ENCODE peak calls at places on chromosomes 16 and 17, in nine cellular contexts. One of them, this sample, is unnamed. For H3K4me1, the result is how much of the 10 kb centered on the place peaks cover.

GRCh38 chr17:44758414-44759095 is at the start of gene ADAM11:
- DNase-seq in stomach: no peak
- DNase-seq in upper lobe of left lung: no peak
- DNase-seq in suprapubic skin: no peak
- DNase-seq in SK-N-SH: peak
- DNase-seq in HepG2: no peak
- DNase-seq in GM23338: peak
- DNase-seq in HCT116: no peak
- DNase-seq in H1: peak
- DNase-seq in this sample: no peak

GRCh38 chr16:55283776-55284717 is 40.0 kb upstream of the IRX6 start:
- DNase-seq in stomach: no peak
- DNase-seq in upper lobe of left lung: no peak
- DNase-seq in suprapubic skin: no peak
- DNase-seq in SK-N-SH: peak
- DNase-seq in HepG2: no peak
- DNase-seq in GM23338: no peak
- DNase-seq in HCT116: no peak
- DNase-seq in H1: no peak
- DNase-seq in this sample: no peak

GRCh38 chr17:3535253-3535995 is 22.2 kb downstream of the TRPV3 start:
- DNase-seq in stomach: peak
- DNase-seq in upper lobe of left lung: no peak
- DNase-seq in suprapubic skin: peak
- DNase-seq in SK-N-SH: peak
- DNase-seq in HepG2: no peak
- DNase-seq in GM23338: peak
- DNase-seq in HCT116: peak
- DNase-seq in H1: peak
- DNase-seq in this sample: no peak

GRCh38 chr17:65656390-65657250 is 95.2 kb upstream of the AXIN2 start:
- DNase-seq in stomach: no peak
- DNase-seq in upper lobe of left lung: no peak
- DNase-seq in suprapubic skin: no peak
- DNase-seq in SK-N-SH: no peak
- DNase-seq in HepG2: peak
- DNase-seq in GM23338: no peak
- DNase-seq in HCT116: no peak
- DNase-seq in H1: no peak
- DNase-seq in this sample: no peak

GRCh38 chr17:70190959-70191805 is 21.9 kb downstream of the KCNJ2 start:
- DNase-seq in stomach: peak
- DNase-seq in upper lobe of left lung: no peak
- DNase-seq in suprapubic skin: no peak
- DNase-seq in SK-N-SH: no peak
- DNase-seq in HepG2: no peak
- DNase-seq in GM23338: peak
- DNase-seq in HCT116: no peak
- DNase-seq in H1: no peak
- DNase-seq in this sample: no peak

GRCh38 chr17:74431568-74432483 is at the start of gene GPRC5C:
- DNase-seq in stomach: peak
- DNase-seq in upper lobe of left lung: peak
- DNase-seq in suprapubic skin: peak
- DNase-seq in SK-N-SH: peak
- DNase-seq in HepG2: peak
- DNase-seq in GM23338: peak
- DNase-seq in HCT116: peak
- DNase-seq in H1: peak
- DNase-seq in this sample: peak

GRCh38 chr17:15907290-15907689 is 37.6 kb upstream of the ADORA2B start:
- DNase-seq in stomach: no peak
- DNase-seq in upper lobe of left lung: no peak
- DNase-seq in suprapubic skin: no peak
- DNase-seq in SK-N-SH: no peak
- DNase-seq in HepG2: no peak
- DNase-seq in GM23338: no peak
- DNase-seq in HCT116: no peak
- DNase-seq in H1: no peak
- DNase-seq in this sample: no peak

GRCh38 chr17:2361361-2361760 is 24.1 kb downstream of the SGSM2 start:
- DNase-seq in stomach: no peak
- DNase-seq in upper lobe of left lung: no peak
- DNase-seq in suprapubic skin: no peak
- DNase-seq in SK-N-SH: peak
- DNase-seq in HepG2: no peak
- DNase-seq in GM23338: no peak
- DNase-seq in HCT116: no peak
- DNase-seq in H1: no peak
- DNase-seq in this sample: no peak

GRCh38 chr16:84700518-84701277 is 898 bp downstream of the USP10 start:
- DNase-seq in stomach: no peak
- DNase-seq in upper lobe of left lung: peak
- DNase-seq in suprapubic skin: no peak
- DNase-seq in SK-N-SH: peak
- DNase-seq in HepG2: no peak
- DNase-seq in GM23338: peak
- DNase-seq in HCT116: no peak
- DNase-seq in H1: no peak
- DNase-seq in this sample: peak

GRCh38 chr17:66830451-66830850 is 4.5 kb upstream of the CACNG5 start:
- DNase-seq in stomach: no peak
- DNase-seq in upper lobe of left lung: no peak
- DNase-seq in suprapubic skin: peak
- DNase-seq in SK-N-SH: no peak
- DNase-seq in HepG2: no peak
- DNase-seq in GM23338: peak
- DNase-seq in HCT116: no peak
- DNase-seq in H1: no peak
- DNase-seq in this sample: peak

GRCh38 chr16:59114790-59115189 is 380.7 kb upstream of the GOT2 start:
- DNase-seq in stomach: no peak
- DNase-seq in upper lobe of left lung: no peak
- DNase-seq in suprapubic skin: no peak
- DNase-seq in SK-N-SH: no peak
- DNase-seq in HepG2: no peak
- DNase-seq in GM23338: no peak
- DNase-seq in HCT116: no peak
- DNase-seq in H1: no peak
- DNase-seq in this sample: no peak

GRCh38 chr16:49281481-49281842 is at the start of gene CBLN1:
- DNase-seq in stomach: no peak
- DNase-seq in upper lobe of left lung: no peak
- DNase-seq in suprapubic skin: no peak
- DNase-seq in SK-N-SH: no peak
- DNase-seq in HepG2: no peak
- DNase-seq in GM23338: no peak
- DNase-seq in HCT116: no peak
- DNase-seq in H1: no peak
- DNase-seq in this sample: no peak

GRCh38 chr16:4811242-4811641 is 8.8 kb upstream of the ROGDI start:
- DNase-seq in stomach: no peak
- DNase-seq in upper lobe of left lung: no peak
- DNase-seq in suprapubic skin: no peak
- DNase-seq in SK-N-SH: no peak
- DNase-seq in HepG2: no peak
- DNase-seq in GM23338: no peak
- DNase-seq in HCT116: no peak
- DNase-seq in H1: no peak
- DNase-seq in this sample: no peak

DNA sequence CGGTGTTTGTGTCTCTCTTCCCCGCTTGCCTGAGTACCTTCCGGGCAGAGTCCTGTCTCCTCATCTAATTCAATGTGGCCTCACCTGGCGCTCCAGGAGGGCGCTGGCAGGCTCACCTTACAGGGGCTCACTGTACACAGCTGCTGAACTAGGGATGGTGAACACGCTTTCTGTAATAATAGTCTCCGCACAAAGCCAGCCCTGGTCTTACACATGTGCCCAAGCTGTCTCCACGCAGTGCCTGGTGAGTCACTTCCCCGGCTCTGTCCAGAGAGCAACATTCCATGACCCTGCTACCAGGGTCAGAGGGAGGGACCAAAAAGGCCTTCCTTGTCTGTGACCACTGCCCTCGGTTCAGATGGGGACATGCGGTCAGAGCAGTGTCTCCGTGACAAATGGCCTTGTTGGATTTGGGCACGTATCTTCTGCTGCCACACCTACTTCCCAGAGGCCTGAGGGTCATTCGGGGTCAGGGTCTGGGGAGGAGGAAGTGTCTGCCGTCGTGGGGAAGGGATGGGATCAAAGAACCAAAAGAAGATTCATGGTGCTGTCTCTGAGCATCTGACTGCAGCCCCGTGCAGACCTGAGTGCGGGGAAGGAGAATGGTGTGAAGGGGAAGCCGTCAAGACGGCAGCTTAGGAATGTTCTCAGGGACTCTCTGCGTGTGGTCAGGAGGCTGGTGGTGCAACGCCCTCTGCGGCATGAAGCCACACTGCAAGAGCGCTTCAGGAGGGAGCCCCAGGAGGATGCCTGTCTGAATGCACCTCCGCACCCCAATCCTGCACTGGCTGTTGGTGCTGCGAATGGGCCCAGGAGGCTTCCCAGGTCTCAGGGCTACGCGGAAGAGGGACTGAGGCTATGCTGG is 68.8 kb downstream of the IL21R start:
- DNase-seq in stomach: no peak
- DNase-seq in upper lobe of left lung: peak
- DNase-seq in suprapubic skin: no peak
- DNase-seq in SK-N-SH: no peak
- DNase-seq in HepG2: peak
- DNase-seq in GM23338: no peak
- DNase-seq in HCT116: no peak
- DNase-seq in H1: no peak
- DNase-seq in this sample: no peak
- TF ChIP-seq POLR2AphosphoS5 in stomach: no peak
- TF ChIP-seq POLR2AphosphoS5 in upper lobe of left lung: peak
- TF ChIP-seq POLR2AphosphoS5 in suprapubic skin: no peak
- TF ChIP-seq POLR2AphosphoS5 in SK-N-SH: no peak
- TF ChIP-seq POLR2AphosphoS5 in HepG2: peak
- TF ChIP-seq POLR2AphosphoS5 in GM23338: no peak
- TF ChIP-seq POLR2AphosphoS5 in HCT116: no peak
- TF ChIP-seq POLR2AphosphoS5 in H1: no peak
- TF ChIP-seq POLR2AphosphoS5 in this sample: no peak

DNA sequence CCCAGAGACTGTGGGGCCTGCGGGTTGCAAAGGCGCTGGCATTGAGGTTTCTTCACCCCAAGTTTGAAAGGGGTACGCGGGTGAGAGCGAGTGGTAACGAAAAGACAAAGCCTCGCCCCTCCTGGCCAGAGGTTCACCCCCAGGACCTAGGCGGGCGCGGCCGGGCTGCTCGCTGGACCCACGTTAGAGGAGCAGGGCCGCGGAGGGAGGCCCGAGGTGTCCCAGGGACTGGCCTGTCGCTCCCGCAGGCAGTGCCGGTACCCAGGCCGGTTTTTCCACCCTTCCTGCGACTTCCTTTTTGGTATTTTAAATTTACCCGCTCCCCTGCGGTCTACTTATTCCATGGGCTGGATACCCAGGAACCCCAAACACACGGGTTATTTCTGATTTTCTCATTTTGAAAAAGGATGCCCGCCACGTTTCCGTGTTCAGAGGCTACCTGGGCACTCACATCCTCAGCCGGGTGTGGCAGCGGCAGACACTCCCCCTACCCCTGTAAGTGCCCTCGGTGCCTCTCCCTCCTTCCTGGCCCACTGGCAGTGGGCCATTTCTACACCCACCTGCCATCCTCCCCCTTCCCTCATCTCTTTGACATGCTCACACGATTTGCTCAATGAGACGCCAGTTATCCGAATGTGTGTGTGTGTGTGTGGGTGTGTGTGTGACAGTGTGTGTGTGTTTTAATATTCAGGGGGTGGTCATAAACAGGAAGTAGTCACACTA is 1.6 kb upstream of the FOXL1 start:
- DNase-seq in stomach: no peak
- DNase-seq in upper lobe of left lung: no peak
- DNase-seq in suprapubic skin: no peak
- DNase-seq in SK-N-SH: no peak
- DNase-seq in HepG2: no peak
- DNase-seq in GM23338: peak
- DNase-seq in HCT116: no peak
- DNase-seq in H1: peak
- DNase-seq in this sample: no peak
- H3K27ac ChIP-seq in stomach: peak
- H3K27ac ChIP-seq in upper lobe of left lung: peak
- H3K27ac ChIP-seq in suprapubic skin: no peak
- H3K27ac ChIP-seq in SK-N-SH: no peak
- H3K27ac ChIP-seq in HepG2: no peak
- H3K27ac ChIP-seq in GM23338: no peak
- H3K27ac ChIP-seq in HCT116: peak
- H3K27ac ChIP-seq in H1: no peak
- H3K27ac ChIP-seq in this sample: peak

DNA sequence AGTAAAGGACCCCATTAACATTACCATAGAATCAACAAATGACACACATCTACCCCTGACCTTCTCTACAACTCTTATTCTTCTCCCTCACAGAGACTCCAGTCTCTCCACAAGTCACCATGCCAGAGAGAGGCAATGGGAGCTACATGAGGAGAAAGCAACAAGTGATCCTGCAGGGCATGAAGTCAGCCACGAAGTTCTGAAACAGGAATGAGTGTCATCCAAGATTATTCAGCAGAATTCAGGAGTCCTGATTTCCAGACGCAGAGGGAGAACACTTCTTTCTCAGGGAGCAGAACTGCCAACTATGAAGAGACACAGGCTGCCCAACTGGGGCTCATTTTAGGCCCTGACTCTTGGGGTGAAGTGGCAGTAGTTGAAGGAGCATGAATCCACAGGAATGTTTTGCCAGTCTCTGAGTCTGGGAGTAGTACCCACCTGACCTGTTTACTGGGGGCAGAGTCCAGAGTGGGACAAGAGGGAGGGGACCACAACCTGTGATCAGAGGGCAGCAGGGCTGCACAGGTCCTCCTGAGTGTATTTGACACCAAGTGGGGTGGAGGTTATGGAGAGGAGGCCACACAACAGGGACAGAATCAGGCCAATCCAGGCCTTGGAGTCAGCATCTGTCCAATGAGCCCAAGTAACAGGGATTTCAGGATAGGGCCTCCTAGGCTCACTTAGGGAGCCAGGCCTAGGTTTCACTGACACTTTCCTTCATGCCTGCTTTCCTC is 2.4 kb upstream of the MTMR4 start:
- DNase-seq in stomach: no peak
- DNase-seq in upper lobe of left lung: no peak
- DNase-seq in suprapubic skin: no peak
- DNase-seq in SK-N-SH: no peak
- DNase-seq in HepG2: peak
- DNase-seq in GM23338: no peak
- DNase-seq in HCT116: no peak
- DNase-seq in H1: no peak
- DNase-seq in this sample: peak
- H3K4me1 ChIP-seq in stomach: under half
- H3K4me1 ChIP-seq in upper lobe of left lung: half or more
- H3K4me1 ChIP-seq in suprapubic skin: half or more
- H3K4me1 ChIP-seq in SK-N-SH: under half
- H3K4me1 ChIP-seq in HepG2: half or more
- H3K4me1 ChIP-seq in GM23338: under half
- H3K4me1 ChIP-seq in HCT116: under half
- H3K4me1 ChIP-seq in H1: under half
- H3K4me1 ChIP-seq in this sample: under half

DNA sequence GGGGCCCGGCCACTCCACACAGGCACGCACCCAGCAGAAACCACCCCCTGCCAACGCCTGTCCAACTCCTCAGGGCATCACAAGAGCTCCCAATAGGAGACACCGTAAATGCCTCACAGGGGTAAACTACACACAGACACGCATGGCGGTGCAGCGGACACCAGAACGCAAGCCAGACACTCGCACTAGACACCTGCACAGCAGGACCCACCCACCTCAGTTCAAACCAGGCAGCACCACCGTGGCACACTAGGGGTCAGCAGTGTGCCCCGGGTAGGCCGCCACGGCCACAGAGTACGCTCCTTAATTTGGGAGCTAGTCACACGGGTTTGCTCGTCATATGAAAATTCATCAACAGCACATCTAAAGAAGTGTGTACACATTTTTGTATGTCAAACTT is 3.4 kb downstream of the SLC38A10 start:
- DNase-seq in stomach: peak
- DNase-seq in upper lobe of left lung: peak
- DNase-seq in suprapubic skin: peak
- DNase-seq in SK-N-SH: peak
- DNase-seq in HepG2: peak
- DNase-seq in GM23338: peak
- DNase-seq in HCT116: peak
- DNase-seq in H1: peak
- DNase-seq in this sample: peak
- TF ChIP-seq POLR2AphosphoS5 in stomach: no peak
- TF ChIP-seq POLR2AphosphoS5 in upper lobe of left lung: no peak
- TF ChIP-seq POLR2AphosphoS5 in suprapubic skin: no peak
- TF ChIP-seq POLR2AphosphoS5 in SK-N-SH: no peak
- TF ChIP-seq POLR2AphosphoS5 in HepG2: no peak
- TF ChIP-seq POLR2AphosphoS5 in GM23338: no peak
- TF ChIP-seq POLR2AphosphoS5 in HCT116: peak
- TF ChIP-seq POLR2AphosphoS5 in H1: no peak
- TF ChIP-seq POLR2AphosphoS5 in this sample: no peak